ENCODE peak calls at places on chromosomes 6 and 20, in seven cellular contexts. U, Z, P, Y, H, G and C are unnamed samples.

GRCh38 chr6:11911535-11911934 is 100.6 kb upstream of the HIVEP1 start:
- DNase-seq in U (no peak), Z (no peak), P (no peak), Y (no peak), H (no peak), G (no peak), C (no peak)

GRCh38 chr20:63466861-63467260 is 5.6 kb downstream of the KCNQ2 start:
- DNase-seq in U (no peak), Z (no peak), P (no peak), Y (no peak), H (no peak), G (no peak), C (no peak)

GRCh38 chr6:154497118-154497517 is 13.4 kb downstream of the CNKSR3 start:
- DNase-seq in U (no peak), Z (no peak), P (no peak), Y (no peak), H (no peak), G (no peak), C (no peak)

GRCh38 chr6:72554761-72555221 is 67.1 kb upstream of the KCNQ5 start:
- DNase-seq in U (no peak), Z (no peak), P (no peak), Y (no peak), H (no peak), G (no peak), C (no peak)

GRCh38 chr6:159107451-159108260 is 61.5 kb upstream of the FNDC1 start:
- DNase-seq in U (peak), Z (peak), P (no peak), Y (peak), H (no peak), G (no peak), C (peak)

GRCh38 chr20:41149679-41150131 is 12.4 kb downstream of the PLCG1 start:
- DNase-seq in U (no peak), Z (no peak), P (no peak), Y (no peak), H (no peak), G (no peak), C (no peak)

GRCh38 chr6:108584323-108584722 is 23.6 kb downstream of the FOXO3 start:
- DNase-seq in U (no peak), Z (no peak), P (no peak), Y (no peak), H (no peak), G (no peak), C (no peak)

GRCh38 chr6:127547215-127547614 is 28.1 kb upstream of the MTCL3 start:
- DNase-seq in U (no peak), Z (no peak), P (no peak), Y (peak), H (no peak), G (no peak), C (no peak)

GRCh38 chr6:134148566-134148965 is 96.1 kb upstream of the SLC2A12 start:
- DNase-seq in U (no peak), Z (no peak), P (no peak), Y (no peak), H (no peak), G (no peak), C (no peak)

GRCh38 chr6:121305957-121306607 is 28.2 kb downstream of the TBC1D32 start:
- DNase-seq in U (no peak), Z (no peak), P (no peak), Y (peak), H (no peak), G (peak), C (peak)

GRCh38 chr20:275791-276190 is 14.8 kb downstream of the C20orf96 start:
- DNase-seq in U (no peak), Z (peak), P (no peak), Y (no peak), H (no peak), G (no peak), C (no peak)

GRCh38 chr6:30357678-30358339 is 12.9 kb downstream of the RPP21 start:
- DNase-seq in U (no peak), Z (no peak), P (peak), Y (peak), H (peak), G (peak), C (no peak)

DNA sequence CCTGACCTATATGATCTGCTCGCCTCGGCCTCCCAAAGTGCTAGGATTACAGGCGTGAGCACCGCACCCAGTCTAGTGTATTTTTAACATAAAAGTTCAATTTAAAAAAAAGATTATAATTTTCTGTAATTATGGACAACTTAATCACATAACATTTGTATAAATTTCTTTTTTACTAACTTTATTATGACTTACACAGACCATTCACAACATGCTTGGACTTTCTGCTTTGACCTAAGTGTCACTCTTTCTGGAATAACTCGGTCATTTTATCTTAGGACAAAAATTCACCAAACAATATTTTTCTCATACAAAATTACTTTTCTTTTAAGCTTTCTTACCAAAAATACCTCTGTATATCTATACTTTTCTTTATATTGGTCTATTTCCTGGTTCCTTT is 15.4 kb upstream of the IL22RA2 start:
- DNase-seq in U (no peak), Z (no peak), P (no peak), Y (peak), H (no peak), G (no peak), C (no peak)
- TF ChIP-seq CTCF in U (no peak), Z (no peak), P (no peak), Y (no peak), H (no peak), G (no peak), C (no peak)

DNA sequence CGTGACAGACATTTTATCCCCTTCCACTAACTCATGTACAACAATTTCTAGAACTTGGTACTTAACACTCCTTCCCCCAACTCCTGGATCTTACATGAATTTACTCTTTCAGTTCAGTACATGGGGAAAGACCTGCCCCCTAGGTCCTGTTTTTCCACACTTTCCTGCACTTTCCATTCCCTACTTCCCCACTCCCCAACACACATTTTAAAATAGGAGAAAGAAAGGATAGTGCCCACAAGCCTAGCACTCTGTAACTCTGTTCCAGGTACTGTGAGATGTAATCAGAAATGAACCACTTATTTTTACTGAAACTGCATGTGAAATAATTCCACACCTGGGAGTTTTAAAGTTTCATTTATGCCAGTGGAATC is 1.4 kb downstream of the ADGRG6 start:
- DNase-seq in U (no peak), Z (no peak), P (no peak), Y (no peak), H (no peak), G (no peak), C (no peak)
- H3K4me3 ChIP-seq in U (no peak), Z (no peak), P (no peak), Y (no peak), H (peak), G (peak), C (no peak)

DNA sequence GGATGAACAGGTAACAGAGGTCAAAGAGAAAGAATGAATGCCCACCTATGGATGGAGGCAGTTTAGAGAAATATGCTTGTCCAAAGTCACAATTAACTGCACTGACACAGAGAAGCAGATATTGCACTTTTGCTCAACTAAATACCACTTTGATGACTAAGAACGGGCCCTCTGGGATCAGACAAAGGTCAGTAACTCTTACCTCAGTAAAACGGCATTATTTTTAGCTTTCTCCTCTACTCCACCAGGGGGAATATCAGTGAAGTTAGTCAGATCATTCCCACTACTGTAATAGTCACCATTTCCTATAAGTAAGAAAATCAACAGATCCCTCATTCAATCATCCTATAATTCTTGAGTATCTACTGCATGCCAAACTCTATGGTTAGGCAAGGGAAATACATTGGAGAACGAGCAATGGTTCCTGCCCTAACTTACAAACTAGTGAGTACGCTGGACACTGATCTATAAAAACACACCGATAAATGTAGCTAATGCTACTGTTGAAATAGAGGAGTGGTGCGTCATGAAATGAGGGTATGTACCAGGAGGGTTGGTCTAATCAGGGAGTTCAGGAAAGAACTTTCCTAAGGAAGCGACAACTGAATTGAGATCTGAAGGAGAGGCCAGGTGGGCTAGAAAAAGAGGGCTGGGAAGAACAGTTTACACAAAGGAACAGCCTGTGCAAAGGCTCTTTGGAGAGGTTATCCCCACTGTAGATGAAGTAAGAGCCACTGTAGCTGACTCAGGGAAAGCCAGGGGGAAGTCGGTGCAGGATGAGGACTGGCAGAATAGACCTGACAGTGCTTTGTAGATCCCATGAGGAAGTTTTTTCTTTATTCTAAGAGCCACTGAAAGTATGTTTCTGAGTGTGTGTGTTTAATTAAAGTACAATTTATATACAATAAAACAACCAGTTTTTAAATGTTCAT is 9.2 kb downstream of the ECI2 start:
- DNase-seq in U (no peak), Z (no peak), P (peak), Y (no peak), H (no peak), G (no peak), C (no peak)
- TF ChIP-seq CTCF in U (no peak), Z (no peak), P (peak), Y (no peak), H (no peak), G (no peak), C (no peak)

DNA sequence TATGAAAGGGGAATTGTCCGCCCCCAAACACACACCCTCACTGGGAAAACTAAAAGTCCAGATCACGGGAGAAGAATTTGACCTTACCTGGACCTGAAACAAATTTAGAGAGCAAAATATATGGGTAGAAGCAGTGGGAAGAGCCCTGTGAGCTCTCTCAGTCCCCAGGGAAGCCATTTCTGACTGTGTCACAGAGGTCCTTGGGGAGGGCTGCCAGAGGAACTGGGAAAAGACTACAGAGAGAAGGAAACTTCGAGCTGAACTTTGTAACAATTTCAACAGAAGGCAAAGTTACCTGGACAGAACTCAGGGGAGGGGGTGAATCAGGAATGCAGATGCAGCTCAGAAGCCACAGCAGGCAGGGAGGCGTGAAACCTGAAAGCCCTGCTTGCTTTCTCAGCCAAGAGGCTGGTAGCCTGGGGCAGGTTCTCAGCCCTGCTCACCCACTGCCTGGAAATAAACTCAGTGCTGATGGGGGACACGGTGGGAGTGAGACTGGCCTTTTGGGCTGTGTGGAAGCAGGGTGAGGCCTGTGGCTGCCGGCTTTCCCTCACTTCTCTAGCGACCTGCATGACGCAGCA is 163.8 kb downstream of the TMEM200A start:
- DNase-seq in U (no peak), Z (no peak), P (no peak), Y (no peak), H (no peak), G (no peak), C (no peak)
- H3K4me3 ChIP-seq in U (no peak), Z (no peak), P (no peak), Y (no peak), H (no peak), G (no peak), C (no peak)

DNA sequence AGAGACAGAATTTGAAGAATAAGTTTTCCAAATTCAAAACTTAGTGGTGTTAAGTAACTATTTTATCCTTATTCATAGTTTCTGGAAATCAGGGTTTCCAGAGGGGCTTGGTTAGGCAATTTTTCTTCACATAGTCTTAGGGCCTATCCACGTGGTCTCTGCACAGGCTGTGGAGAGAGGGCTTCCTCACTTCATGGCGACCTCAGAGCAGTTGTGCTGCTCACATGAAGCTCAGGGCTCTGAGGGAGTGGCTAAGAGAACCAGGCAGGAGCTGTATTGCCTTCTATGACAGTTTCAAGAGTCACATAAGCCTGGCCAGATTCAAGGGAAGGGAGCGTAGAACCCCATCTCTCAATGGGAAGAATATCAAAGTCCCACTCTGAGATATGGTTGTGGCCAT is 13.9 kb upstream of the CD40 start:
- DNase-seq in U (no peak), Z (no peak), P (no peak), Y (no peak), H (no peak), G (no peak), C (no peak)
- TF ChIP-seq CTCF in U (no peak), Z (no peak), P (no peak), Y (no peak), H (no peak), G (no peak), C (no peak)